ENCODE peak calls at places on chromosome X, in five cellular contexts. O, N, P, G and A are unnamed samples.

GRCh38 chrX:134460861-134461218 is 875 bp downstream of the HPRT1 start:
- DNase-seq in O (no peak), N (no peak), P (no peak), G (no peak), A (no peak)

GRCh38 chrX:151970661-151971060 is 3.8 kb downstream of the GABRE start:
- DNase-seq in O (peak), N (peak), P (peak), G (peak), A (peak)

GRCh38 chrX:155959018-155959587 is 38.4 kb upstream of the IL9R start:
- DNase-seq in O (no peak), N (no peak), P (no peak), G (no peak), A (no peak)

GRCh38 chrX:109927663-109928273 is 75.1 kb upstream of the TMEM164 start:
- DNase-seq in O (no peak), N (no peak), P (no peak), G (no peak), A (no peak)

GRCh38 chrX:108090474-108091265 is 672 bp downstream of the PSMD10 start:
- DNase-seq in O (peak), N (no peak), P (no peak), G (no peak), A (no peak)

GRCh38 chrX:118554511-118554910 is 58.9 kb downstream of the DOCK11 start:
- DNase-seq in O (no peak), N (no peak), P (no peak), G (no peak), A (no peak)

GRCh38 chrX:2691543-2692220 is 587 bp downstream of the CD99 start:
- DNase-seq in O (no peak), N (peak), P (peak), G (peak), A (peak)

GRCh38 chrX:121851033-121851432 is 803.6 kb downstream of the GLUD2 start:
- DNase-seq in O (no peak), N (no peak), P (no peak), G (no peak), A (no peak)

GRCh38 chrX:135707880-135708279 is 5.6 kb upstream of the CT45A1 start:
- DNase-seq in O (peak), N (no peak), P (no peak), G (peak), A (no peak)

GRCh38 chrX:69555396-69556023 is 51.4 kb downstream of the NALF2 start:
- DNase-seq in O (no peak), N (no peak), P (no peak), G (no peak), A (no peak)

GRCh38 chrX:124736553-124737240 is 390.3 kb downstream of the SH2D1A start:
- DNase-seq in O (no peak), N (no peak), P (no peak), G (no peak), A (no peak)

GRCh38 chrX:43949669-43950068 is 23.5 kb downstream of the NDP start:
- DNase-seq in O (peak), N (no peak), P (no peak), G (peak), A (no peak)

GRCh38 chrX:81336455-81337144 is 134.7 kb downstream of the SH3BGRL start:
- DNase-seq in O (no peak), N (no peak), P (no peak), G (no peak), A (peak)

DNA sequence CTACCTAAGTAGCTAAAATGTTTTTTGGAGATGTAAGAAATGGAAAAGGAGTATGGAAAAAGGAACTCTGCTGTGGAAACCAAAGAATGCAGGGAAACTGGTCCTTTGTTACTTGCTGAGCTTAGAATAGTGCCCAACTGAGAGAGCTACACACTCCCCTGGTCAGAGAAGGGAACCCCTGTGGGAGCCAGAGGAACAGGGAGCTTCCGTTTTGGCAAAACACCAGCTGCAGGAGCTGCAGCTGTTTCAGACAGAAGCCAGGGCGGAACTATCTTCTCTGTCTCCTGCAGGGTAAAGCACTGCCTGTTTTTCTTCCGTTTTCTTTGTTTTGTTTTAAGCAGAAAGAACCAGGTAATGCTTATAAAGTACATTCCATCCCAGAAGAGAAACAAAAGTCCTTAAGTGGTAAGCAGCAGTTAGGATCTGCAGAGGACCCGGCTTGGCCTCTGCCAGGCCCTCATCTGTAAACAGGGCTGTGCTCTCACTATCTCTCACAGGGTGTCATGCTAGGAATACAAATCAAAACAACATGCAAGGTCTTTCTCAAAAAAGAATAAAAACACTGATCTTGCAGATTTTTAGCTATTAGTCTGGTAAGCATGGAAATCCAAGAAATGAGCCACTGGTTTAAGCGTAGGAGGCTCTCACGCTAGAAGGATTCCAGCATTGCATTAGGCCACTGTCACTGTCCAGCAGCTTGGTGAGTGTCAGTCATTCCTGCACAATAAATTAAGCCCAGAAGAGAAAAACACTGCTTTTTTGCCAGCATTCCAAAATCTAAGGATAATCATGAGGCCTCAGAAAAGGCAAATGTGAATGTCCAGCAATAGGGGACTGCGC is 76.1 kb downstream of the CHST7 start:
- DNase-seq in O (no peak), N (peak), P (no peak), G (peak), A (peak)
- TF ChIP-seq CTCF in O (no peak), N (no peak), P (no peak), G (no peak), A (no peak)

DNA sequence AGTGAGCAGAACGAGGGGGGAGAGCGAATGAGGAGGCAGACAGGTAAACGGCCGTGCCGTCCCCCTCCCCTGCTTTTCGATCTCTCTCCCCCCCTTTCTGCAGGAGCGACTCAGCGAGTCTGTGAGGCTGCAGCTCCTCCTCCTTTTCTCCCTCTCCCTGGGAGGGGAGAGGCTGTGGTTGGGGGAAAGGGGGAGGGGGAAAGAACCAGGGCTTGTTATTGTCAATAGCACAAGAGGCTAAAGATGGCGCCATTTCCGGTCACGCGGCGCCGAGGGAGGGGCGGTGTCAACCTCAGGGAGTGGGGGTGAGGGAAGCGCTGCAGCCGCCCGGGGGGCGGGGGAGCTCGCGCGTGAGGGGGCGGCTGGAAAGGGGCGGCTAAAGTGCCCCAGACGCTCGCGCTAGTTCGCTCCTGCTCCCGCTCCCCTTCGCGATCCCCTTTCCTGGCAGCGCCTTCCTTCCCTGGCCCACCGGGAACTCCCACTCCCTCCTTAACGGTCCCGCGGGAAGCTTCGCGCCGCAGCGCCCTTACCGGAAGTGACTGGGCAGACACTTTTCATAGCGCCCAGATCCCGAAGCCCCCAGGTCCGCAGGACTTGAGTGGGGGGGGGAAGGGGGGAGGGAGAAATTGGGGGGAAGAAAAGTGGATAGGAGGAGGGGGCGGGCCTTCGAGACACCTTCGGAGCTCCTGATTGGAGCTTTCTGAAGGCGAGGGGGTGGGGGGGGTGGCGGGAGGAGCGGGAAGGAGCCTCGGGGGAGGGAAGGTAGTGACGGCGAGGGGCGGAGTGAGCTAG is at the start of gene CUL4B:
- DNase-seq in O (peak), N (peak), P (peak), G (peak), A (peak)
- TF ChIP-seq EP300 in O (peak), N (no peak), P (no peak), G (peak), A (peak)

DNA sequence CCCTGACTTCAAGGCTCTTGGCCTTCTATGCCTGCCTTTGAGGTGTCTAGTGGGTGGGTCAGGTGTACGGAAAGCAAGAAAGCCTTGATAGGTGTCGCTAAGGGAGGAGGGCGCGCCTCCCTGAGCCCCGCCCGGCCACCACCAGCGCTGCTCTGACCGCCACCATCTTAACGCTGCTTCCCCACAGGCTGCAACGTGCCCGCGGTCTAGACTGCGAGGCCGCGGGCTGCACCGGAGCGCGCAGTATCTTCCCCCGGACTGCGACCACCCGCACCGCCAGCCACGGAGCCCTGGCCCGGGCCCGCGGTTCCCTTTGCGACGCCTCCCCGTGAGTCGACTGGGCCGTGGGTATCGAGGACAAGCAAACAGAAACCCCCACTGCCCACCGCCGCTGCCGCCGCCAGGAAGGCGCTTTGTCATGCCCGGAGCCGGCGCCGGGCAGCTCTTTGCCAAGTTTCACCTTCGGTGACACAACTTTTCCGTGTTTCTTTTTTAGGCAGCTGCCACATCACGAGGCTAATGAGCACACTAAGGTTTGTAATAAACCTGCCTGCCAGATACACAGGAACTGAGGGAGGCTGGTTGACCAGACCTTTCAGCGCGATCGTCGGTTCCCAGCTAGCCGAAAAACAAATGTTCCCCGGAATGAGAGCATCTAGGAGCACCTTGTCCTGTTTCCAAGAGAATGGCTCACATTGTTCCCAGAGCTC is 335.8 kb upstream of the F9 start:
- DNase-seq in O (no peak), N (peak), P (no peak), G (peak), A (no peak)
- TF ChIP-seq POLR2AphosphoS5 in O (no peak), N (no peak), P (no peak), G (no peak), A (peak)

GRCh38 chrX:93875621-93876282 is 201.7 kb downstream of the FAM133A start:
- DNase-seq in O (no peak), N (peak), P (no peak), G (no peak), A (no peak)

DNA sequence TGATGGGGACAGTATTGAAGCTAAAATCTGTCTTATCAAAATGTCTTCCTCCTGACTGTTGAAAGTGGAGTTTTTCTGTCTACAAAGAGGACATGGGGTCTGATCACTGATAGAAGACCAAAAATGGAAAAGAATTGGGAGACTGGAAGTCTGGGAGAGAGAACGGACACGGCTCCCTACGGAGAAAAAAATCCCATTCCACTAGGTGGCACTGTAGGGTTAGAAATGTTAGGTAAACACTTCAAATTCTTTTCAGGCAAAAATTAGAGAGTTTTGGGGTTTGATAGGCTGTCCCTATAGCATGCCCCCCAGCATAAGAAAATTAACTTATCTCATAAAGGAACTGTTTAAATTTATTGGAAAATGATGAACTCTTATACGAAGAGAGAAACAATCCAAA is 200.5 kb downstream of the FAM133A start:
- DNase-seq in O (peak), N (no peak), P (no peak), G (no peak), A (no peak)
- TF ChIP-seq CTCF in O (peak), N (peak), P (no peak), G (peak), A (no peak)

DNA sequence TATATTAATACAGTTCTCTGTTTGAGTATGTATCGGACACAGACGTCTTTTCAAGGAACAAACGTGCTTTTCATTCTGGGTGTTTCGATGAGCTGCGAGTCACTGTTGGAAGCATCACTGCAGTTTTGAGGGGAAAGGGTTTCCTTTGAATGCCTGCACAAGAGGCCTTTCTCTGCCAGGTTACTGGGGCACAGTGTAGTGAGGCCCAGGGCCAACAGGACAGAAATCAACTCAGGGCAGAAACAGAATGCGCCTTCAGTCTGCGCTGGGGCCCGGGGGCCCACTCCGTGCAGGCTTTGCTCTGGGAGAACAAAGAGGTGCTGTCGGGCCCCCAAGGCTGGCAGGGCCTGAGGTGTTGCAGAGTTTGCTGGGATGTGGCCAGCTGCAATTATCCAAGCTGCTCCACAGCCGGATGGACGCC is 2.3 kb upstream of the PPP2R3B start:
- DNase-seq in O (peak), N (no peak), P (no peak), G (no peak), A (peak)
- TF ChIP-seq EP300 in O (no peak), N (no peak), P (no peak), G (no peak), A (no peak)

GRCh38 chrX:34299451-34299967 is 167.4 kb upstream of the FAM47A start:
- DNase-seq in O (no peak), N (no peak), P (no peak), G (no peak), A (no peak)
- TF ChIP-seq POLR2AphosphoS5 in O (no peak), N (no peak), P (no peak), G (no peak), A (no peak)

GRCh38 chrX:114774691-114775090 is 190.8 kb downstream of the HTR2C start:
- DNase-seq in O (no peak), N (no peak), P (no peak), G (no peak), A (no peak)
- TF ChIP-seq CTCF in O (no peak), N (no peak), P (no peak), G (no peak), A (no peak)

GRCh38 chrX:11242704-11243103 is 50.5 kb upstream of the AMELX start:
- DNase-seq in O (no peak), N (no peak), P (no peak), G (no peak), A (no peak)
- TF ChIP-seq EP300 in O (no peak), N (no peak), P (no peak), G (no peak), A (no peak)

GRCh38 chrX:40120838-40121580 is 23.3 kb upstream of the BCOR start:
- DNase-seq in O (no peak), N (no peak), P (no peak), G (no peak), A (no peak)

GRCh38 chrX:40122487-40122886 is 24.7 kb upstream of the BCOR start:
- DNase-seq in O (no peak), N (no peak), P (no peak), G (no peak), A (no peak)

GRCh38 chrX:40121618-40122017 is 23.9 kb upstream of the BCOR start:
- DNase-seq in O (no peak), N (no peak), P (no peak), G (no peak), A (no peak)

GRCh38 chrX:40116925-40117324 is 19.2 kb upstream of the BCOR start:
- DNase-seq in O (no peak), N (no peak), P (no peak), G (no peak), A (no peak)

DNA sequence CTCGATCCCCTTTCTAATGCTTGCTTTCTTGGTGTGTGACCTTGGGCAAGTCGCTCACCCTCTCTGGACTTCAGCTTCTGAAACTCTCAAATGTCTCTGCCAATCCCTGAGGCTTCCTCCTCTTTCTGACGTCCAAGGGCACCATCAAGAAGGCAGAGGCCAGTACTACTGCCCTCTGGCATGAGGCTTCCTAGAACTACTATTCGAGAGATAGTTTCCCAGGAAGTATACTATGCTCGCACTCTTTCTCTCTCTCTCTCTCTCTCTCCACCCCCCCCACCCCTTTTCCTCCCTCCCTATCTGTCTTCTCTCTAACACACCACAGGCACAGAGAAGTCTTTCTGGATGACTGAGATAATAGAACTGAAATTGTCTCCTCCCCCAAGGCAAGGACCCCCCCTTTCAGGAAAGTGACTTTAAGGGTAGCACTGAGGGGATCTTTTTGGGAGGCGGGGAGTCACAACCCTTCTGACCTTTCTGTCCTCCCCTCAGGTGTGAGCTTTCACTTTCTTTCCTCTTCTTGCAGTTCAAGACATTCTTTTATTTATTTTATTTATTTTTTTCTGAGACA is 20.0 kb upstream of the BCOR start:
- DNase-seq in O (no peak), N (no peak), P (no peak), G (no peak), A (no peak)
- TF ChIP-seq POLR2AphosphoS5 in O (no peak), N (no peak), P (no peak), G (no peak), A (no peak)